ENCODE peak calls at places on chromosomes 7 and 10, in eight cellular contexts. M is GM23248, Q is astrocyte of the spinal cord, R is AG09309, H is stomach, Z is PC-3, J is esophagus muscularis mucosa, F is lower lobe of right lung. T is an unnamed sample.

GRCh38 chr10:26781797-26782196 is 79.0 kb downstream of the ABI1 start:
- DNase-seq in Q (peak; percentile 20), M (peak; percentile 85), H (no peak), R (no peak), Z (peak; percentile 18), F (no peak), J (no peak), T (peak; percentile 8)

GRCh38 chr7:127891144-127891543 is 140.1 kb downstream of the LRRC4 start:
- DNase-seq in M (no peak), H (no peak), F (no peak), Z (no peak), R (no peak), J (no peak), Q (no peak), T (no peak)

GRCh38 chr7:42833411-42833810 is 78.5 kb downstream of the C7orf25 start:
- DNase-seq in Q (no peak), R (no peak), Z (no peak), J (no peak), F (no peak), M (peak; percentile 9), H (no peak), T (no peak)

GRCh38 chr10:132858121-132859081 is 72.5 kb upstream of the NKX6-2 start:
- DNase-seq in Q (no peak), J (no peak), F (peak; percentile 32), M (no peak), Z (no peak), H (no peak), R (no peak), T (no peak)

GRCh38 chr7:19916011-19916410 is 142.6 kb upstream of the TMEM196 start:
- DNase-seq in F (no peak), R (no peak), M (peak; percentile 5), Q (no peak), H (no peak), J (no peak), Z (no peak), T (no peak)

GRCh38 chr7:79930604-79931003 is 204.0 kb upstream of the GNAI1 start:
- DNase-seq in Q (no peak), J (no peak), M (peak; percentile 39), H (no peak), R (peak; percentile 67), Z (peak; percentile 83), F (no peak), T (peak; percentile 8)

GRCh38 chr7:155341463-155341983 is 43.8 kb downstream of the INSIG1 start:
- DNase-seq in R (no peak), F (no peak), J (no peak), H (no peak), Z (no peak), Q (no peak), M (no peak), T (no peak)

GRCh38 chr7:31192996-31193395 is 140.9 kb downstream of the ADCYAP1R1 start:
- DNase-seq in M (peak; percentile 71), F (peak; percentile 54), R (no peak), J (no peak), Q (peak; percentile 24), Z (peak; percentile 73), H (peak; percentile 73), T (peak; percentile 45)

GRCh38 chr7:84744388-84744787 is 442.5 kb downstream of the SEMA3D start:
- DNase-seq in H (no peak), M (peak; percentile 43), Z (no peak), J (no peak), Q (no peak), F (no peak), R (no peak), T (no peak)

GRCh38 chr10:27659786-27660185 is 85.8 kb downstream of the MKX start:
- DNase-seq in Q (peak; percentile 7), M (no peak), R (no peak), J (no peak), Z (no peak), F (no peak), H (no peak), T (no peak)

GRCh38 chr10:64067009-64067606 is 545.9 kb downstream of the REEP3 start:
- DNase-seq in J (peak; percentile 55), H (no peak), Z (no peak), M (no peak), R (no peak), Q (no peak), F (no peak), T (no peak)

GRCh38 chr10:79413196-79413595 is 32.2 kb downstream of the ZCCHC24 start:
- DNase-seq in R (no peak), H (no peak), Q (no peak), Z (peak; percentile 99), M (peak; percentile 80), J (no peak), F (peak; percentile 66), T (peak; percentile 33)

GRCh38 chr10:90417056-90417455 is 440.8 kb downstream of the HTR7 start:
- DNase-seq in F (no peak), Z (peak; percentile 70), H (no peak), M (no peak), R (peak; percentile 28), Q (peak; percentile 72), J (no peak), T (peak; percentile 48)

GRCh38 chr10:78852856-78853255 is 215.9 kb upstream of the ZMIZ1 start:
- DNase-seq in Z (peak; percentile 75), H (peak; percentile 39), J (no peak), F (no peak), R (no peak), Q (no peak), M (peak; percentile 29), T (no peak)

GRCh38 chr7:137952406-137952805 is 49.5 kb downstream of the CREB3L2 start:
- DNase-seq in H (no peak), J (no peak), M (no peak), Z (peak; percentile 28), F (no peak), Q (no peak), R (no peak), T (no peak)

GRCh38 chr10:118568327-118568848 is 27.1 kb downstream of the PRLHR start:
- DNase-seq in Z (peak; percentile 73), Q (peak; percentile 60), H (no peak), F (no peak), J (peak; percentile 70), M (peak; percentile 74), R (peak; percentile 14), T (peak; percentile 46)

DNA sequence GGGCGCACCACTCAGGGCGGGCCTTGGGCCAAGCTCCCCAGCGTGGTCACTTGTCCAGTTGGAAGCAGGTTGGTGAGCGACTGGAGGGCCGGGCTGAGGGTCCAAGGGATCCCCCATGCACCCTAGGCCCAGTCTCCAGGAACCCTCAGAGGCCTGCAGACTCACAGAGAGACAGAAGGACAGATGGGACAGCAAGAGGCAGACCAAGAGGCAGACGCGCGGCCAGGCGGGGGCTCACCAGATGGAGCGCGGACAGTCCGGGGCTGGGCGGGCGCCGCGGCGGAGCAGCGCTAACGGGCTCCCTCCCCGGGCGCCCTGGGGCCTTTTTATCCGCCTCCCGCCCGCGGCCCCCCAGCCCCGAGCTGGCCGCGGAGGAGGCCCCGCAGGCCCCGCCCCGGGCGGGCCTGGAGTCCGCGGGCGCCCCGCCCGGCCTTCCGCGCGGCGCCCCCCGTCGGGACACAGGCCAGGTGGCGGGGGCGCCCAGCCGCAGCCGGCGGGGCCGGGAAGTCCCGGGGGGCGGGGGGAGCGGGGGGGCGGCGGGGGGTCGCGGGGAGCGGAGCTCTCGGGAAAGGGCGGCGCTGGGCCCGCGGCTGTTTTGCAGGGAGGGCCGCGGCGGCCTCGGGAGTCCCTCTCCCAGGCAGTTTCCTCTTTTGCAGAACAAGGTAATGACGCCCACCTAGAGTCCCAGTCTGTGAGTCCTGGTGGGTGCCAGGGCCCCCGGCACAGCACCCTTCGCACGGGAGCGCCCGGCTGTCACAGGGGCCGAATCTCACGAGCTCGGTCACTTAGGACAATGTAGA is at the start of gene LOXL4:
- DNase-seq in H (no peak), F (no peak), R (no peak), Z (peak; percentile 19), J (no peak), Q (peak; percentile 30), M (peak; percentile 80), T (no peak)
- H3K4me3 ChIP-seq in H (peak within 1 kb of the TSS; percentile 59), F (peak within 1 kb of the TSS; percentile 60), R (peak within 1 kb of the TSS; percentile 48), Z (peak within 1 kb of the TSS; percentile 61), J (peak within 1 kb of the TSS; percentile 61), Q (peak within 1 kb of the TSS; percentile 37), M (peak within 1 kb of the TSS; percentile 88), T (peak within 1 kb of the TSS; percentile 57)

DNA sequence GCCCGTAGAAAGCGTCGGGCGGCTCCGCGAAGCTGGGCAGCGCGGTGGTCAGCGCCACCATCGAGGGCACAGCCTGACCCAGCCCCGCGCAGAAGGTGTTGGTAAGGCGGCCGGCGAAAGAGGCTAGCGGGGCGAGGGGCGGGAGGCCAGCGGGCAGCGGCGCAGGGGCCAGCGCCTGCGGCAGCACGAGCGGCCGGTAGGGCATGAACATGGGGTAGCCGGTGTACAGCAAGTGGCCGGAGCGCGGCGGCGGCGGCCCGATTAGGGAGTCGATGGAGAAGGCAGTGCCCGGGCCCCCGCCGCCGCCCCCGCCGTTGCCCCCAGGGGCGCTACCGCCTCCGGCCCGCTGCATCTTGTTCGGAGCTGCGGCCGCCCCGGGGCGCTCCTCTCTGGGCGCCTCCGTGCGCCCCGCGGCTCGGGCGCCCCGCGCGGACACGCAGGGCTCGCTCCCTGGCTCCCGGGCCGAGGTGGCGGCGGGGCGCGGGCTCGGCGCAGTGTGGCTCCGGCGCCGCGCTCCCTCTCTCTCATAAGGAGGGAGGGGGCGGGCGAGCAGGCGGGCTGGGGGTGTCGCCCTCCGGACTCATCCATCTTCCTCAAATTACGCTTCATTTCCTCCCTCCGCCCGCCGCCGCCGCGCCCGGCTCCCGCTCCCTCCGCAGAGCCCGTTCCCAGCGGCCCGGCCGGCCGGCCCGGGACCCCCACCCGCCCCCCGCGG is at the start of gene GBX1:
- DNase-seq in R (no peak), H (peak; percentile 20), J (no peak), F (peak; percentile 52), Z (no peak), Q (no peak), M (peak; percentile 48), T (no peak)
- H3K4me3 ChIP-seq in R (no peak within 1 kb of the TSS), H (peak within 1 kb of the TSS; percentile 46), J (peak within 1 kb of the TSS; percentile 57), F (peak within 1 kb of the TSS; percentile 52), Z (peak within 1 kb of the TSS; percentile 64), Q (no peak within 1 kb of the TSS), M (peak within 1 kb of the TSS; percentile 34), T (peak within 1 kb of the TSS; percentile 32)

GRCh38 chr7:45155941-45156340 is 1.6 kb upstream of the RAMP3 start:
- DNase-seq in Z (no peak), M (no peak), R (no peak), F (no peak), J (no peak), Q (no peak), H (no peak), T (no peak)

GRCh38 chr7:45156516-45157272 is 897 bp upstream of the RAMP3 start:
- DNase-seq in F (no peak), H (no peak), M (no peak), Q (no peak), Z (no peak), R (no peak), J (no peak), T (no peak)

GRCh38 chr7:45157653-45158401 is at the start of gene RAMP3:
- DNase-seq in F (no peak), M (peak; percentile 15), Q (no peak), J (no peak), Z (no peak), H (no peak), R (no peak), T (no peak)

GRCh38 chr7:45155357-45155900 is 2.2 kb upstream of the RAMP3 start:
- DNase-seq in R (no peak), H (no peak), Z (no peak), J (no peak), Q (no peak), F (no peak), M (no peak), T (no peak)

GRCh38 chr7:45157286-45157652 is 322 bp upstream of the RAMP3 start:
- DNase-seq in J (no peak), H (no peak), Z (no peak), M (no peak), F (no peak), Q (no peak), R (no peak), T (no peak)
- H3K4me3 ChIP-seq in J (peak overlapping the region; percentile 50), H (peak overlapping the region; percentile 35), Z (no peak overlapping the region), M (no peak overlapping the region), F (peak overlapping the region; percentile 59), Q (no peak overlapping the region), R (no peak overlapping the region), T (no peak overlapping the region)

GRCh38 chr10:4776234-4776638 is 49.8 kb upstream of the AKR1E2 start:
- DNase-seq in J (no peak), H (no peak), Z (no peak), R (no peak), Q (no peak), F (no peak), M (no peak), T (no peak)
- H3K4me3 ChIP-seq in J (no peak overlapping the region), H (no peak overlapping the region), Z (no peak overlapping the region), R (no peak overlapping the region), Q (no peak overlapping the region), F (no peak overlapping the region), M (no peak overlapping the region), T (no peak overlapping the region)

T was measured in brain microvascular endothelial cell.